ENCODE peak calls at places on chromosomes 2 and 18, in eight cellular contexts. One of them, this sample, is unnamed.
A peak's percentile ranks its signal among the peaks of the same experiment; 100 is the strongest.

GRCh38 chr2:83364264-83364663 is 1094.8 kb downstream of the SUCLG1 start:
- DNase-seq in tibial artery: no peak
- DNase-seq in progenitor cell of endocrine pancreas: no peak
- DNase-seq in mammary epithelial cell: no peak
- DNase-seq in transverse colon: no peak
- DNase-seq in kidney: no peak
- DNase-seq in endothelial cell: no peak
- DNase-seq in dorsolateral prefrontal cortex: no peak
- DNase-seq in this sample: no peak

GRCh38 chr2:219681301-219682290 is 54.2 kb downstream of the SLC4A3 start:
- DNase-seq in tibial artery: no peak
- DNase-seq in progenitor cell of endocrine pancreas: no peak
- DNase-seq in mammary epithelial cell: peak; percentile 42
- DNase-seq in transverse colon: no peak
- DNase-seq in kidney: no peak
- DNase-seq in endothelial cell: no peak
- DNase-seq in dorsolateral prefrontal cortex: no peak
- DNase-seq in this sample: no peak

GRCh38 chr2:46230115-46230571 is 67.1 kb upstream of the EPAS1 start:
- DNase-seq in tibial artery: peak; percentile 85
- DNase-seq in progenitor cell of endocrine pancreas: no peak
- DNase-seq in mammary epithelial cell: peak; percentile 49
- DNase-seq in transverse colon: no peak
- DNase-seq in kidney: no peak
- DNase-seq in endothelial cell: no peak
- DNase-seq in dorsolateral prefrontal cortex: no peak
- DNase-seq in this sample: no peak

GRCh38 chr18:73244411-73244810 is 376.6 kb upstream of the NETO1 start:
- DNase-seq in tibial artery: no peak
- DNase-seq in progenitor cell of endocrine pancreas: no peak
- DNase-seq in mammary epithelial cell: peak; percentile 9
- DNase-seq in transverse colon: no peak
- DNase-seq in kidney: no peak
- DNase-seq in endothelial cell: no peak
- DNase-seq in dorsolateral prefrontal cortex: no peak
- DNase-seq in this sample: no peak

GRCh38 chr2:212957624-212958023 is 193.8 kb downstream of the IKZF2 start:
- DNase-seq in tibial artery: no peak
- DNase-seq in progenitor cell of endocrine pancreas: no peak
- DNase-seq in mammary epithelial cell: no peak
- DNase-seq in transverse colon: no peak
- DNase-seq in kidney: no peak
- DNase-seq in endothelial cell: no peak
- DNase-seq in dorsolateral prefrontal cortex: no peak
- DNase-seq in this sample: no peak

GRCh38 chr18:79877163-79878091 is 74.0 kb downstream of the SLC66A2 start:
- DNase-seq in tibial artery: peak; percentile 57
- DNase-seq in progenitor cell of endocrine pancreas: no peak
- DNase-seq in mammary epithelial cell: no peak
- DNase-seq in transverse colon: no peak
- DNase-seq in kidney: peak; percentile 37
- DNase-seq in endothelial cell: no peak
- DNase-seq in dorsolateral prefrontal cortex: peak; percentile 25
- DNase-seq in this sample: peak; percentile 62

GRCh38 chr2:25388491-25388890 is 46.8 kb upstream of the DNMT3A start:
- DNase-seq in tibial artery: peak; percentile 3
- DNase-seq in progenitor cell of endocrine pancreas: no peak
- DNase-seq in mammary epithelial cell: no peak
- DNase-seq in transverse colon: no peak
- DNase-seq in kidney: no peak
- DNase-seq in endothelial cell: no peak
- DNase-seq in dorsolateral prefrontal cortex: no peak
- DNase-seq in this sample: no peak

GRCh38 chr2:233089851-233090250 is 29.7 kb downstream of the INPP5D start:
- DNase-seq in tibial artery: peak; percentile 43
- DNase-seq in progenitor cell of endocrine pancreas: no peak
- DNase-seq in mammary epithelial cell: no peak
- DNase-seq in transverse colon: no peak
- DNase-seq in kidney: peak; percentile 59
- DNase-seq in endothelial cell: no peak
- DNase-seq in dorsolateral prefrontal cortex: no peak
- DNase-seq in this sample: no peak

GRCh38 chr2:26414291-26414690 is 12.6 kb downstream of the DRC1 start:
- DNase-seq in tibial artery: no peak
- DNase-seq in progenitor cell of endocrine pancreas: no peak
- DNase-seq in mammary epithelial cell: no peak
- DNase-seq in transverse colon: no peak
- DNase-seq in kidney: no peak
- DNase-seq in endothelial cell: no peak
- DNase-seq in dorsolateral prefrontal cortex: no peak
- DNase-seq in this sample: no peak

GRCh38 chr18:22641973-22642372 is 224.3 kb upstream of the CTAGE1 start:
- DNase-seq in tibial artery: no peak
- DNase-seq in progenitor cell of endocrine pancreas: no peak
- DNase-seq in mammary epithelial cell: no peak
- DNase-seq in transverse colon: no peak
- DNase-seq in kidney: no peak
- DNase-seq in endothelial cell: no peak
- DNase-seq in dorsolateral prefrontal cortex: no peak
- DNase-seq in this sample: no peak

GRCh38 chr2:141468746-141469145 is 662.1 kb downstream of the LRP1B start:
- DNase-seq in tibial artery: no peak
- DNase-seq in progenitor cell of endocrine pancreas: no peak
- DNase-seq in mammary epithelial cell: peak; percentile 57
- DNase-seq in transverse colon: no peak
- DNase-seq in kidney: no peak
- DNase-seq in endothelial cell: no peak
- DNase-seq in dorsolateral prefrontal cortex: no peak
- DNase-seq in this sample: no peak

GRCh38 chr2:216029416-216030129 is 16.2 kb upstream of the MREG start:
- DNase-seq in tibial artery: no peak
- DNase-seq in progenitor cell of endocrine pancreas: no peak
- DNase-seq in mammary epithelial cell: no peak
- DNase-seq in transverse colon: no peak
- DNase-seq in kidney: no peak
- DNase-seq in endothelial cell: no peak
- DNase-seq in dorsolateral prefrontal cortex: no peak
- DNase-seq in this sample: no peak

GRCh38 chr2:27522400-27522945 is 25.8 kb downstream of the GCKR start:
- DNase-seq in tibial artery: no peak
- DNase-seq in progenitor cell of endocrine pancreas: no peak
- DNase-seq in mammary epithelial cell: no peak
- DNase-seq in transverse colon: no peak
- DNase-seq in kidney: no peak
- DNase-seq in endothelial cell: no peak
- DNase-seq in dorsolateral prefrontal cortex: no peak
- DNase-seq in this sample: no peak

GRCh38 chr2:227383687-227384086 is 4.1 kb downstream of the SCYGR1 start:
- DNase-seq in tibial artery: no peak
- DNase-seq in progenitor cell of endocrine pancreas: no peak
- DNase-seq in mammary epithelial cell: no peak
- DNase-seq in transverse colon: no peak
- DNase-seq in kidney: no peak
- DNase-seq in endothelial cell: no peak
- DNase-seq in dorsolateral prefrontal cortex: no peak
- DNase-seq in this sample: no peak

GRCh38 chr2:240925191-240925575 is 19.0 kb downstream of the CROCC2 start:
- DNase-seq in tibial artery: peak; percentile 65
- DNase-seq in progenitor cell of endocrine pancreas: no peak
- DNase-seq in mammary epithelial cell: no peak
- DNase-seq in transverse colon: peak; percentile 2
- DNase-seq in kidney: no peak
- DNase-seq in endothelial cell: peak; percentile 4
- DNase-seq in dorsolateral prefrontal cortex: peak; percentile 8
- DNase-seq in this sample: peak; percentile 75

GRCh38 chr2:45000921-45001628 is 8.2 kb downstream of the SIX2 start:
- DNase-seq in tibial artery: no peak
- DNase-seq in progenitor cell of endocrine pancreas: no peak
- DNase-seq in mammary epithelial cell: no peak
- DNase-seq in transverse colon: no peak
- DNase-seq in kidney: no peak
- DNase-seq in endothelial cell: peak; percentile 57
- DNase-seq in dorsolateral prefrontal cortex: no peak
- DNase-seq in this sample: no peak

GRCh38 chr2:45003586-45004568 is 5.4 kb downstream of the SIX2 start:
- DNase-seq in tibial artery: no peak
- DNase-seq in progenitor cell of endocrine pancreas: no peak
- DNase-seq in mammary epithelial cell: no peak
- DNase-seq in transverse colon: no peak
- DNase-seq in kidney: no peak
- DNase-seq in endothelial cell: no peak
- DNase-seq in dorsolateral prefrontal cortex: no peak
- DNase-seq in this sample: no peak

GRCh38 chr2:45004569-45005181 is 4.6 kb downstream of the SIX2 start:
- DNase-seq in tibial artery: no peak
- DNase-seq in progenitor cell of endocrine pancreas: no peak
- DNase-seq in mammary epithelial cell: no peak
- DNase-seq in transverse colon: no peak
- DNase-seq in kidney: peak; percentile 71
- DNase-seq in endothelial cell: peak; percentile 46
- DNase-seq in dorsolateral prefrontal cortex: no peak
- DNase-seq in this sample: no peak

GRCh38 chr2:45001629-45002385 is 7.4 kb downstream of the SIX2 start:
- DNase-seq in tibial artery: no peak
- DNase-seq in progenitor cell of endocrine pancreas: no peak
- DNase-seq in mammary epithelial cell: no peak
- DNase-seq in transverse colon: no peak
- DNase-seq in kidney: no peak
- DNase-seq in endothelial cell: no peak
- DNase-seq in dorsolateral prefrontal cortex: no peak
- DNase-seq in this sample: no peak

DNA sequence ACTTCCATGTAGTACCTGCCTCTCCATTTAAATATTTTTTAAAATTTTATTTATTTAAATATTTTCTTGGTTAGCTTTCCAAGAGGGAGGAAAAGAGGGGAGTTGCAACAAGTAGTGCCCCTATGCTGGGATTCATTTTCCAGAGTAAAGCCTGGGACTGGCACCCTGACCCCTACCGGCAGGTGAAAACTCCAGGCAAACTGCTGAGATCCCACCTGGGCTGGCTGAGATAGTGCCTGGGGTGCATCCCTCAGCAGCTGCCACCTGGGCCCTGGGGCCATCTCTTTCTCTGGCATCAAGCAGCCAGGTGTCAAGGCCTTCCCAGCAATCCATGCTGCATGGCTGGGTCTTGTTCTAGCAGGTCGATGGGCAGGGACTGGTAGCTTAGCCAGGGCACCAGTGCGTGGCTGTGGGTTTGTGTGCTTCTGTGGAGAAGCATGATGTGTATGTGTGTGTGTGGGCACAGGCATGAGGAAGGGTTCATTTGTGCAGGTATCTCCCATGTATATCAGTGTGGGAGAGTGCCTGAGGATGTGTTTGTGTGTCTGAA is 6.5 kb downstream of the SIX2 start:
- DNase-seq in tibial artery: no peak
- DNase-seq in progenitor cell of endocrine pancreas: no peak
- DNase-seq in mammary epithelial cell: no peak
- DNase-seq in transverse colon: no peak
- DNase-seq in kidney: no peak
- DNase-seq in endothelial cell: no peak
- DNase-seq in dorsolateral prefrontal cortex: no peak
- DNase-seq in this sample: no peak
- TF ChIP-seq CTCF in tibial artery: no peak
- TF ChIP-seq CTCF in progenitor cell of endocrine pancreas: peak; percentile 44
- TF ChIP-seq CTCF in mammary epithelial cell: no peak
- TF ChIP-seq CTCF in transverse colon: no peak
- TF ChIP-seq CTCF in kidney: no peak
- TF ChIP-seq CTCF in endothelial cell: no peak
- TF ChIP-seq CTCF in dorsolateral prefrontal cortex: no peak
- TF ChIP-seq CTCF in this sample: no peak

GRCh38 chr2:193382583-193382982 is 1187.8 kb upstream of the TMEFF2 start:
- DNase-seq in tibial artery: no peak
- DNase-seq in progenitor cell of endocrine pancreas: no peak
- DNase-seq in mammary epithelial cell: no peak
- DNase-seq in transverse colon: no peak
- DNase-seq in kidney: no peak
- DNase-seq in endothelial cell: no peak
- DNase-seq in dorsolateral prefrontal cortex: no peak
- DNase-seq in this sample: no peak

GRCh38 chr2:193373139-193373538 is 1178.4 kb upstream of the TMEFF2 start:
- DNase-seq in tibial artery: no peak
- DNase-seq in progenitor cell of endocrine pancreas: no peak
- DNase-seq in mammary epithelial cell: no peak
- DNase-seq in transverse colon: no peak
- DNase-seq in kidney: no peak
- DNase-seq in endothelial cell: no peak
- DNase-seq in dorsolateral prefrontal cortex: no peak
- DNase-seq in this sample: no peak

DNA sequence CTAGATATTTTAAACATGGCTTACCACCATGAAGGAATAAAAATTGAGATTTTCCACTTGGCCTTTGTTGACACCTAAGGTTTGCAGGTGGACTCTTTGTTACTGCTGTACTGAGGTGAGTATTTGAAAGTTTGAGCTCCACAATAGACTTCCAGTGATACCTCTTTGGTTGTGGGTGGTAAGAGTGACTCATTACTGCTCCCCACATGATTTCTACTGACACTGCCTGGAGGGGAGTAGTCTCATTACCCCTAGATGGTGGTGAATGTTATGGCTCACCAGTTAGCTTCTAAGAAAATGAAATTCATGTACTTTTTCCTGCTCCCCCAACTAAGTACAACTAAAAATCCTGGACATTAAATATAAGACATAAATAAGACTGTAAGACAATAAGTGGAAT is 1183.1 kb upstream of the TMEFF2 start:
- DNase-seq in tibial artery: no peak
- DNase-seq in progenitor cell of endocrine pancreas: no peak
- DNase-seq in mammary epithelial cell: peak; percentile 25
- DNase-seq in transverse colon: no peak
- DNase-seq in kidney: no peak
- DNase-seq in endothelial cell: no peak
- DNase-seq in dorsolateral prefrontal cortex: no peak
- DNase-seq in this sample: no peak
- TF ChIP-seq CTCF in tibial artery: no peak
- TF ChIP-seq CTCF in progenitor cell of endocrine pancreas: no peak
- TF ChIP-seq CTCF in mammary epithelial cell: no peak
- TF ChIP-seq CTCF in transverse colon: no peak
- TF ChIP-seq CTCF in kidney: no peak
- TF ChIP-seq CTCF in endothelial cell: no peak
- TF ChIP-seq CTCF in dorsolateral prefrontal cortex: no peak
- TF ChIP-seq CTCF in this sample: no peak

DNA sequence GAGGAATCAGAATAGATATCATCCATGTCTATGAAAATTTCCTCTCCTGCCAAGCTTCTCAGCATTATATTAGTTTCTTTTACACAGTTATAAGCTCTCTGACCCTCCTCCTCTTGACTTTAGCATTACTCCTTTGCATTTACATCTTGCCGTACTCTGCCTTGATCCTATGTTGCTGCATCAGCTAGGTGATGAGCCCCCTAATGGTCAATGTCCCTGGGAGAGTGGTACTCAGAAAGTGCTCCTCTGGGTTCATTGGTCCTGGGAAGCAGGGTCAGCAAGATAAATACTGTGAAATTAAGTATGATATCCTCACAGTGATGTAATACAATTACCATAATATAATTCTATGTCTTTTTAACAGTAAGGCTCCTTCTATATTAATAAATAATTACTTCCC is 74.1 kb downstream of the PKP4 start:
- DNase-seq in tibial artery: no peak
- DNase-seq in progenitor cell of endocrine pancreas: no peak
- DNase-seq in mammary epithelial cell: no peak
- DNase-seq in transverse colon: no peak
- DNase-seq in kidney: no peak
- DNase-seq in endothelial cell: no peak
- DNase-seq in dorsolateral prefrontal cortex: no peak
- DNase-seq in this sample: no peak
- TF ChIP-seq CTCF in tibial artery: no peak
- TF ChIP-seq CTCF in progenitor cell of endocrine pancreas: no peak
- TF ChIP-seq CTCF in mammary epithelial cell: no peak
- TF ChIP-seq CTCF in transverse colon: no peak
- TF ChIP-seq CTCF in kidney: no peak
- TF ChIP-seq CTCF in endothelial cell: no peak
- TF ChIP-seq CTCF in dorsolateral prefrontal cortex: no peak
- TF ChIP-seq CTCF in this sample: no peak

GRCh38 chr18:74413811-74414210 is 43.3 kb downstream of the DIPK1C start:
- DNase-seq in tibial artery: no peak
- DNase-seq in progenitor cell of endocrine pancreas: no peak
- DNase-seq in mammary epithelial cell: no peak
- DNase-seq in transverse colon: no peak
- DNase-seq in kidney: no peak
- DNase-seq in endothelial cell: no peak
- DNase-seq in dorsolateral prefrontal cortex: no peak
- DNase-seq in this sample: no peak
- TF ChIP-seq CTCF in tibial artery: no peak
- TF ChIP-seq CTCF in progenitor cell of endocrine pancreas: no peak
- TF ChIP-seq CTCF in mammary epithelial cell: no peak
- TF ChIP-seq CTCF in transverse colon: no peak
- TF ChIP-seq CTCF in kidney: no peak
- TF ChIP-seq CTCF in endothelial cell: no peak
- TF ChIP-seq CTCF in dorsolateral prefrontal cortex: no peak
- TF ChIP-seq CTCF in this sample: no peak